ENCODE peak calls at places on chromosomes 7 and 10, in four cellular contexts. One of them, this sample, is unnamed.

GRCh38 chr7:156668130-156668741 is 27.7 kb downstream of the RNF32 start:
- DNase-seq in mammary epithelial cell: peak; percentile 12
- DNase-seq in Peyer's patch: no peak
- DNase-seq in NCI-H1436: no peak
- DNase-seq in this sample: peak; percentile 51

GRCh38 chr10:32961892-32962369 is 3.9 kb upstream of the ITGB1 start:
- DNase-seq in Peyer's patch: no peak
- DNase-seq in NCI-H1436: no peak
- DNase-seq in mammary epithelial cell: peak; percentile 87
- DNase-seq in this sample: peak; percentile 87

GRCh38 chr7:1325646-1326510 is 93.2 kb downstream of the UNCX start:
- DNase-seq in mammary epithelial cell: no peak
- DNase-seq in Peyer's patch: peak; percentile 43
- DNase-seq in NCI-H1436: no peak
- DNase-seq in this sample: no peak

GRCh38 chr7:128427289-128427891 is 17.6 kb upstream of the IMPDH1 start:
- DNase-seq in mammary epithelial cell: peak; percentile 37
- DNase-seq in Peyer's patch: no peak
- DNase-seq in NCI-H1436: peak; percentile 49
- DNase-seq in this sample: peak; percentile 53

GRCh38 chr7:150631084-150631824 is 931 bp downstream of the GIMAP6 start:
- DNase-seq in NCI-H1436: no peak
- DNase-seq in mammary epithelial cell: no peak
- DNase-seq in Peyer's patch: no peak
- DNase-seq in this sample: no peak

GRCh38 chr10:72832701-72833100 is 60.8 kb upstream of the OIT3 start:
- DNase-seq in NCI-H1436: no peak
- DNase-seq in mammary epithelial cell: no peak
- DNase-seq in Peyer's patch: no peak
- DNase-seq in this sample: peak; percentile 45

GRCh38 chr7:69219381-69219780 is 378.9 kb upstream of the AUTS2 start:
- DNase-seq in mammary epithelial cell: no peak
- DNase-seq in NCI-H1436: no peak
- DNase-seq in Peyer's patch: no peak
- DNase-seq in this sample: no peak

GRCh38 chr7:115672024-115672423 is 358.5 kb downstream of the TFEC start:
- DNase-seq in NCI-H1436: no peak
- DNase-seq in Peyer's patch: no peak
- DNase-seq in mammary epithelial cell: no peak
- DNase-seq in this sample: no peak

GRCh38 chr10:70759769-70760168 is 25.4 kb downstream of the TBATA start:
- DNase-seq in NCI-H1436: peak; percentile 48
- DNase-seq in mammary epithelial cell: peak; percentile 11
- DNase-seq in Peyer's patch: peak; percentile 45
- DNase-seq in this sample: no peak

GRCh38 chr10:29479081-29479917 is 155.5 kb downstream of the SVIL start:
- DNase-seq in Peyer's patch: no peak
- DNase-seq in mammary epithelial cell: peak; percentile 96
- DNase-seq in NCI-H1436: peak; percentile 3
- DNase-seq in this sample: peak; percentile 67

GRCh38 chr10:60565492-60565891 is 175.8 kb upstream of the ANK3 start:
- DNase-seq in mammary epithelial cell: no peak
- DNase-seq in NCI-H1436: no peak
- DNase-seq in Peyer's patch: no peak
- DNase-seq in this sample: no peak

GRCh38 chr7:20776942-20777341 is 9.7 kb downstream of the SP8 start:
- DNase-seq in mammary epithelial cell: no peak
- DNase-seq in Peyer's patch: no peak
- DNase-seq in NCI-H1436: no peak
- DNase-seq in this sample: no peak

GRCh38 chr7:16926283-16926682 is 44.5 kb upstream of the AGR3 start:
- DNase-seq in mammary epithelial cell: peak; percentile 23
- DNase-seq in NCI-H1436: no peak
- DNase-seq in Peyer's patch: no peak
- DNase-seq in this sample: peak; percentile 75

GRCh38 chr10:110215286-110215685 is 7.9 kb downstream of the MXI1 start:
- DNase-seq in mammary epithelial cell: no peak
- DNase-seq in NCI-H1436: no peak
- DNase-seq in Peyer's patch: no peak
- DNase-seq in this sample: no peak

GRCh38 chr7:16644987-16645592 is 464 bp downstream of the ANKMY2 start:
- DNase-seq in NCI-H1436: no peak
- DNase-seq in Peyer's patch: peak; percentile 69
- DNase-seq in mammary epithelial cell: no peak
- DNase-seq in this sample: no peak

GRCh38 chr10:76122056-76122455 is 690.6 kb downstream of the LRMDA start:
- DNase-seq in mammary epithelial cell: no peak
- DNase-seq in NCI-H1436: no peak
- DNase-seq in Peyer's patch: no peak
- DNase-seq in this sample: no peak

GRCh38 chr10:84196083-84196482 is 1.7 kb downstream of the CDHR1 start:
- DNase-seq in mammary epithelial cell: no peak
- DNase-seq in NCI-H1436: no peak
- DNase-seq in Peyer's patch: no peak
- DNase-seq in this sample: no peak